ENCODE peak calls at places on chromosomes 6 and 20, in four cellular contexts. One of them, this sample, is unnamed. For H3K27me3, the result is how much of the 10 kb centered on the place peaks cover.

GRCh38 chr6:31901415-31901952 is 402 bp downstream of the ZBTB12 start:
- DNase-seq in tibial artery: peak
- DNase-seq in mesendoderm: no peak
- DNase-seq in GM23338: peak
- DNase-seq in this sample: peak

GRCh38 chr6:156102129-156102528 is 646.5 kb upstream of the NOX3 start:
- DNase-seq in tibial artery: no peak
- DNase-seq in mesendoderm: peak
- DNase-seq in GM23338: peak
- DNase-seq in this sample: no peak

GRCh38 chr6:34517966-34518365 is 38.2 kb downstream of the SPDEF start:
- DNase-seq in mesendoderm: no peak
- DNase-seq in tibial artery: no peak
- DNase-seq in GM23338: no peak
- DNase-seq in this sample: no peak

GRCh38 chr20:2558581-2559301 is 22.4 kb downstream of the TMC2 start:
- DNase-seq in GM23338: peak
- DNase-seq in tibial artery: no peak
- DNase-seq in mesendoderm: no peak
- DNase-seq in this sample: no peak

GRCh38 chr6:145276746-145277145 is 458.6 kb downstream of the EPM2A start:
- DNase-seq in GM23338: no peak
- DNase-seq in mesendoderm: no peak
- DNase-seq in tibial artery: no peak
- DNase-seq in this sample: no peak

GRCh38 chr20:49852522-49853055 is 40.0 kb downstream of the SLC9A8 start:
- DNase-seq in tibial artery: no peak
- DNase-seq in GM23338: no peak
- DNase-seq in mesendoderm: no peak
- DNase-seq in this sample: no peak

GRCh38 chr6:6315660-6316059 is 4.8 kb downstream of the F13A1 start:
- DNase-seq in mesendoderm: peak
- DNase-seq in tibial artery: no peak
- DNase-seq in GM23338: peak
- DNase-seq in this sample: no peak

GRCh38 chr6:917939-918338 is 225.0 kb upstream of the EXOC2 start:
- DNase-seq in GM23338: no peak
- DNase-seq in tibial artery: no peak
- DNase-seq in mesendoderm: no peak
- DNase-seq in this sample: no peak

GRCh38 chr20:64183313-64183712 is 19.1 kb downstream of the MYT1 start:
- DNase-seq in tibial artery: no peak
- DNase-seq in mesendoderm: no peak
- DNase-seq in GM23338: no peak
- DNase-seq in this sample: no peak

GRCh38 chr20:63552481-63553249 is 1.3 kb upstream of the FNDC11 start:
- DNase-seq in tibial artery: no peak
- DNase-seq in GM23338: peak
- DNase-seq in mesendoderm: no peak
- DNase-seq in this sample: no peak

GRCh38 chr20:43737925-43738324 is 11.1 kb upstream of the GTSF1L start:
- DNase-seq in tibial artery: no peak
- DNase-seq in GM23338: no peak
- DNase-seq in mesendoderm: no peak
- DNase-seq in this sample: no peak

GRCh38 chr6:44051516-44051915 is 75.7 kb downstream of the MRPL14 start:
- DNase-seq in mesendoderm: no peak
- DNase-seq in tibial artery: no peak
- DNase-seq in GM23338: no peak
- DNase-seq in this sample: no peak

GRCh38 chr6:166097914-166098522 is 69.6 kb downstream of the TBXT start:
- DNase-seq in tibial artery: peak
- DNase-seq in mesendoderm: peak
- DNase-seq in GM23338: peak
- DNase-seq in this sample: no peak

GRCh38 chr6:40916816-40917215 is 122.2 kb downstream of the UNC5CL start:
- DNase-seq in mesendoderm: no peak
- DNase-seq in tibial artery: no peak
- DNase-seq in GM23338: no peak
- DNase-seq in this sample: no peak

GRCh38 chr6:24778121-24778520 is 3.4 kb downstream of the GMNN start:
- DNase-seq in tibial artery: no peak
- DNase-seq in GM23338: no peak
- DNase-seq in mesendoderm: no peak
- DNase-seq in this sample: no peak

GRCh38 chr6:24777227-24777626 is 2.5 kb downstream of the GMNN start:
- DNase-seq in tibial artery: no peak
- DNase-seq in mesendoderm: no peak
- DNase-seq in GM23338: no peak
- DNase-seq in this sample: no peak

GRCh38 chr6:24775520-24776058 is 852 bp downstream of the GMNN start:
- DNase-seq in tibial artery: no peak
- DNase-seq in mesendoderm: no peak
- DNase-seq in GM23338: no peak
- DNase-seq in this sample: no peak

GRCh38 chr6:24778878-24779277 is 4.1 kb downstream of the GMNN start:
- DNase-seq in mesendoderm: no peak
- DNase-seq in tibial artery: no peak
- DNase-seq in GM23338: no peak
- DNase-seq in this sample: no peak

DNA sequence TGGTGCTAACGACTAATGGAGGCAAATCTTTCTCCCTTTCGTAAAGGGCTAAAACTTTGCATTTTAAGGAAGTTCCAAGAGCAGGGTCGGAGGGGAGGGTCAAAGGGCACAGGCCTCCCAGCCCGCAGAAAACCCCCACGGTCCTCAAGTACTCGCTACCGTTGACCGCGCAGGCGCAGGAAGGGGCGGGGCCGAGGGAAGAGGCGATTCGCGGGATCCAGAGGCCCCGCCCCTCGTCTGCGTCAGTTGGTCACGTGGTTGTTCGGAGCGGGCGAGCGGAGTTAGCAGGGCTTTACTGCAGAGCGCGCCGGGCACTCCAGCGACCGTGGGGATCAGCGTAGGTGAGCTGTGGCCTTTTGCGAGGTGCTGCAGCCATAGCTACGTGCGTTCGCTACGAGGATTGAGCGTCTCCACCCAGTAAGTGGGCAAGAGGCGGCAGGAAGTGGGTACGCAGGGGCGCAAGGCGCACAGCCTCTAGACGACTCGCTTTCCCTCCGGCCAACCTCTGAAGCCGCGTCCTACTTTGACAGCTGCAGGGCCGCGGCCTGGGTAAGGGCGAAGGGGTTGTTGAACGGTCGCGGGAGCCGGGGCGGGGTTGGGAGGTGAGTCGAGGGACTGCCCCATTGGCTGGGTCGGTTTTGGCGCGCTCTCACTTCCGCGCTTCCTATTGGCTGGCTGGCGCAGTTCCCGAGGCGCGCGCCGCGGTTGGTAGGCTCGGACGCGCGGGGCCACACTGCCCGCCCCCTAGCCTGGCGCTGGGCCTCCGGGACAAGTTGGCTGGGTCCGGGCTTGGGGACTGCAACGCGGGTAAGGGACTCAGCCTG is at the start of gene GMNN:
- DNase-seq in tibial artery: peak
- DNase-seq in GM23338: peak
- DNase-seq in mesendoderm: peak
- DNase-seq in this sample: peak
- H3K4me3 ChIP-seq in tibial artery: peak
- H3K4me3 ChIP-seq in GM23338: peak
- H3K4me3 ChIP-seq in mesendoderm: peak
- H3K4me3 ChIP-seq in this sample: peak

DNA sequence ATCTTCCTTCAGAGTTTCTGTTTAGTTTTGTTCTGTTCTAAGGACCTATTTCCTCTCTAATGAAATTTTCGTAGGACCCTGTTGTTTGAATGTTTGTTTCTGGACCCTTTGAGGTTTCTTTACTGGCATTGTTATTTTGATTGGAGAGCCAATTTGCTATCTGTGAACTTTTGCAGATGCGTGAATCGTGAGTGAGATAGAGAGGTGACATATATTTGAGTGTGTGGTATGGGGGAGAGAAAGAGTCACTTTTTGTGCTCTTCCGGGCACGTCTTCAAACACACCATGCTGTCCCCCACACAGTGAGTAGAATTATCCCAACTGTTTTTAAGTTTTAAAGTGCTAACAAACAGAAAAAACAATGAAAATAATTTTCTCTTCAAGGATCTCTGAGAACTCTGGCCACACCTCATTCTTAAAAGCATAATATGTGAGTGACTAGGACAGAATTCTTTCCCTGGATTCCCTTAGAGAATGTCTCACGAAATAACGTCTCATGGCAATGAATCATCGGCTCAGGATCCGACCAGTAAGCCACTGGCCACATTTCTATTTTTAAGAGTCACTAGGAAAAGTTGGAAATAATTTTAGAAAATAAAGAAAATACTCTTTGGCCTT is 235.6 kb upstream of the ZNF217 start:
- DNase-seq in mesendoderm: peak
- DNase-seq in GM23338: no peak
- DNase-seq in tibial artery: no peak
- DNase-seq in this sample: no peak
- H3K27me3 ChIP-seq in mesendoderm: under half
- H3K27me3 ChIP-seq in GM23338: under half
- H3K27me3 ChIP-seq in tibial artery: under half
- H3K27me3 ChIP-seq in this sample: under half

DNA sequence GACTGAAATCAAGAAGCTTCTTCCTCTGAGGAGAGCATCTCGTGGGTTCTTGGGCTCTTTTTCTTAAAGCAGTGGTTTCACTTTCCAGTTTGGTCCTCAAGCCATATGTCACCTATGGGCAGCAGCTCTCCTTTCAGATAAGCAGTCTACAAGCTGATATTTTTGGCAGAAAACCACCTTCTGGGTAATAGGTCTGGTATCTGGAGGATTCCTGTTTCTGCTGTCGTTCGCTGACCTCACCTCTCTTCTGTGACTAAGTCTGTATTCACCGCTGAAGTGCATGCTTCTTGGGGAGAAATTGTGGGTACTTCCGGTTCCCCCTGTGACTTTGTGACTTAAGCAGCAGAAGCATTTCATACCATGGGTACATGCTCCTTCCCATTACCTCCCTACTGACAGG is 193.6 kb downstream of the EDN1 start:
- DNase-seq in GM23338: no peak
- DNase-seq in mesendoderm: no peak
- DNase-seq in tibial artery: no peak
- DNase-seq in this sample: no peak
- H3K4me3 ChIP-seq in GM23338: no peak
- H3K4me3 ChIP-seq in mesendoderm: no peak
- H3K4me3 ChIP-seq in tibial artery: no peak
- H3K4me3 ChIP-seq in this sample: no peak

DNA sequence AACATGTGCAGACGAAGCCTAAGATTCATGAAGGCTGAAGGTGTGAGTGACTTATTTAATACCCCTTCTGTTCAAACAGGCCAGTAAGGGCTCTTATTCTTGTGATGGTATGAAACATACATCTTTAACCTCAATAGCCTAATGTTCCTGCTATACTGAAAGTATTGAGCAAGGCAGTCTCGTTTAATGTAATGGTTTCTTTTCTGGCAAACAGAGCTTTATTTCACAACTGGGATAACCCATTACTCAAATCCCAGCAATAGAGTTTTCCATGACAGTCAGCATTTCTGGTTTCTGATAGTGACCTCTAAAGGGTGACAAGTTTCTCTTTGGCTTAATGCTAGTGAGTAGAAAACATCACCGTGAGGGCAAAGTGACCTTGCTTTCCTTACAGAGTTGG is 13.4 kb downstream of the HDGFL1 start:
- DNase-seq in tibial artery: no peak
- DNase-seq in GM23338: no peak
- DNase-seq in mesendoderm: no peak
- DNase-seq in this sample: no peak
- H3K27me3 ChIP-seq in tibial artery: under half
- H3K27me3 ChIP-seq in GM23338: under half
- H3K27me3 ChIP-seq in mesendoderm: under half
- H3K27me3 ChIP-seq in this sample: under half